ENCODE peak calls at places on chromosomes 4 and X, in four cellular contexts. U is M059J, K is NCI-H1436, E is nucleus accumbens. I is an unnamed sample.

GRCh38 chr4:157447195-157447594 is 226.7 kb downstream of the GRIA2 start:
- DNase-seq in E (no peak), U (peak), K (no peak), I (no peak)

GRCh38 chr4:105241456-105241855 is 94.8 kb downstream of the TET2 start:
- DNase-seq in U (no peak), K (no peak), E (peak), I (no peak)

GRCh38 chr4:112213850-112214249 is 17.7 kb upstream of the AP1AR start:
- DNase-seq in E (no peak), U (peak), K (no peak), I (peak)

GRCh38 chrX:262391-262909 is 18.7 kb upstream of the PLCXD1 start:
- DNase-seq in E (no peak), K (no peak), U (no peak), I (no peak)

GRCh38 chr4:169018406-169018805 is 8.4 kb upstream of the CBR4 start:
- DNase-seq in K (no peak), U (no peak), E (no peak), I (no peak)

GRCh38 chr4:156419080-156419638 is 465.5 kb upstream of the CTSO start:
- DNase-seq in U (no peak), K (no peak), E (no peak), I (no peak)

GRCh38 chr4:15238720-15239119 is 189.1 kb upstream of the C1QTNF7 start:
- DNase-seq in K (no peak), E (no peak), U (peak), I (no peak)

GRCh38 chrX:135432881-135433521 is 11.3 kb downstream of the SMIM10L2A start:
- DNase-seq in K (peak), E (no peak), U (no peak), I (no peak)

GRCh38 chr4:13527983-13528822 is 16.1 kb downstream of the NKX3-2 start:
- DNase-seq in E (no peak), U (no peak), K (no peak), I (no peak)

GRCh38 chrX:78165425-78165824 is 26.0 kb upstream of the TAF9B start:
- DNase-seq in E (no peak), K (no peak), U (no peak), I (no peak)

GRCh38 chr4:10273030-10273429 is 156.4 kb upstream of the WDR1 start:
- DNase-seq in U (peak), E (no peak), K (no peak), I (no peak)

GRCh38 chr4:127809173-127809800 is 27.2 kb downstream of the HSPA4L start:
- DNase-seq in U (peak), K (no peak), E (no peak), I (no peak)

GRCh38 chr4:23135792-23136645 is 443.3 kb downstream of the GBA3 start:
- DNase-seq in E (no peak), U (peak), K (peak), I (peak)

GRCh38 chrX:30627818-30628652 is 25.2 kb upstream of the GK start:
- DNase-seq in E (no peak), K (no peak), U (no peak), I (no peak)

GRCh38 chrX:2391869-2392606 is 108.7 kb downstream of the DHRSX start:
- DNase-seq in E (no peak), U (peak), K (no peak), I (peak)

GRCh38 chrX:119887721-119888425 is 7.8 kb upstream of the AKAP14 start:
- DNase-seq in U (peak), K (peak), E (no peak), I (peak)

GRCh38 chrX:110665636-110666035 is 130.0 kb downstream of the CHRDL1 start:
- DNase-seq in U (peak), E (no peak), K (peak), I (peak)

GRCh38 chr4:25865586-25865985 is 2.8 kb upstream of the SEL1L3 start:
- DNase-seq in U (peak), E (no peak), K (peak), I (no peak)

GRCh38 chrX:65127804-65128203 is 151.6 kb upstream of the ZC4H2 start:
- DNase-seq in U (no peak), E (no peak), K (no peak), I (no peak)

GRCh38 chr4:81221303-81222081 is 6.5 kb upstream of the PRKG2 start:
- DNase-seq in E (no peak), U (no peak), K (no peak), I (peak)

GRCh38 chr4:118076958-118077766 is 42.9 kb downstream of the NDST3 start:
- DNase-seq in U (peak), K (peak), E (no peak), I (peak)

GRCh38 chrX:38987135-38987780 is 186.0 kb downstream of the MID1IP1 start:
- DNase-seq in E (no peak), K (no peak), U (peak), I (no peak)

GRCh38 chrX:23904096-23904495 is 3.6 kb downstream of the APOO start:
- DNase-seq in E (no peak), K (no peak), U (no peak), I (no peak)

GRCh38 chr4:123159479-123159878 is 237.1 kb upstream of the NUDT6 start:
- DNase-seq in K (no peak), E (no peak), U (no peak), I (no peak)

GRCh38 chr4:27010334-27010940 is 149.8 kb downstream of the STIM2 start:
- DNase-seq in U (peak), E (peak), K (peak), I (peak)

GRCh38 chrX:47502591-47503222 is 19.7 kb upstream of the ZNF41 start:
- DNase-seq in E (no peak), U (no peak), K (no peak), I (no peak)

GRCh38 chr4:173506780-173507211 is 23.2 kb downstream of the HAND2 start:
- DNase-seq in K (no peak), E (no peak), U (no peak), I (no peak)

GRCh38 chrX:11305641-11306040 is 12.4 kb downstream of the AMELX start:
- DNase-seq in K (no peak), E (no peak), U (no peak), I (no peak)

GRCh38 chrX:53160297-53160983 is 64.6 kb downstream of the KDM5C start:
- DNase-seq in U (no peak), K (no peak), E (no peak), I (no peak)

GRCh38 chr4:65789341-65789740 is 119.1 kb upstream of the EPHA5 start:
- DNase-seq in K (no peak), U (no peak), E (no peak), I (no peak)

GRCh38 chr4:168863719-168864632 is 146.1 kb downstream of the CBR4 start:
- DNase-seq in K (no peak), E (no peak), U (no peak), I (no peak)

GRCh38 chr4:7980036-7980435 is 40.4 kb upstream of the AFAP1 start:
- DNase-seq in K (no peak), U (peak), E (no peak), I (no peak)

GRCh38 chr4:180855184-180855583 is 1388.0 kb upstream of the TENM3 start:
- DNase-seq in E (no peak), U (no peak), K (no peak), I (no peak)

GRCh38 chr4:118338518-118338917 is 14.3 kb downstream of the PRSS12 start:
- DNase-seq in E (no peak), U (no peak), K (no peak), I (no peak)

GRCh38 chr4:137909910-137910309 is 332.2 kb downstream of the SLC7A11 start:
- DNase-seq in E (no peak), K (peak), U (peak), I (no peak)

GRCh38 chrX:151754641-151755215 is 20.2 kb downstream of the CNGA2 start:
- DNase-seq in U (peak), E (no peak), K (no peak), I (no peak)